ENCODE peak calls at places on chromosomes 4 and X, in four cellular contexts. H is tibial nerve, R is astrocyte of the spinal cord, A is choroid plexus epithelial cell. D is an unnamed sample.

GRCh38 chr4:153724606-153725005 is 35.2 kb downstream of the RNF175 start:
- DNase-seq in R (no peak), A (no peak), H (no peak), D (no peak)

GRCh38 chr4:77433102-77433733 is 172.4 kb upstream of the CXCL13 start:
- DNase-seq in H (peak; percentile 7), A (peak; percentile 61), R (peak; percentile 43), D (peak; percentile 34)

GRCh38 chrX:104166735-104167436 is 633 bp downstream of the FAM199X start:
- DNase-seq in A (no peak), H (peak; percentile 7), R (no peak), D (peak; percentile 2)

GRCh38 chr4:134807231-134807745 is 605.7 kb upstream of the PABPC4L start:
- DNase-seq in R (no peak), H (no peak), A (peak; percentile 6), D (no peak)

GRCh38 chrX:17697191-17697590 is 40.1 kb upstream of the SCML1 start:
- DNase-seq in A (peak; percentile 58), R (no peak), H (no peak), D (peak; percentile 18)

GRCh38 chrX:149392896-149393295 is 112.2 kb downstream of the IDS start:
- DNase-seq in H (no peak), A (peak; percentile 1), R (no peak), D (no peak)

GRCh38 chr4:113292371-113293042 is 243.1 kb downstream of the ANK2 start:
- DNase-seq in H (no peak), R (peak; percentile 66), A (peak; percentile 61), D (peak; percentile 79)

GRCh38 chrX:25013593-25014365 is 2.0 kb downstream of the ARX start:
- DNase-seq in H (no peak), A (no peak), R (no peak), D (no peak)

GRCh38 chr4:62952366-62952765 is 1456.9 kb downstream of the TECRL start:
- DNase-seq in H (no peak), A (no peak), R (no peak), D (no peak)

GRCh38 chr4:129113438-129113837 is 17.5 kb downstream of the C4orf33 start:
- DNase-seq in A (no peak), H (no peak), R (no peak), D (no peak)

GRCh38 chr4:162116085-162116784 is 47.6 kb downstream of the FSTL5 start:
- DNase-seq in A (no peak), R (no peak), H (no peak), D (no peak)

GRCh38 chr4:71195932-71196331 is 142.9 kb upstream of the SLC4A4 start:
- DNase-seq in A (peak; percentile 14), R (peak; percentile 56), H (no peak), D (peak; percentile 14)

GRCh38 chr4:71202703-71203102 is 136.1 kb upstream of the SLC4A4 start:
- DNase-seq in R (peak; percentile 44), A (no peak), H (no peak), D (peak; percentile 59)

GRCh38 chr4:71201817-71202576 is 136.8 kb upstream of the SLC4A4 start:
- DNase-seq in A (no peak), R (no peak), H (no peak), D (no peak)

GRCh38 chr4:71200944-71201533 is 137.8 kb upstream of the SLC4A4 start:
- DNase-seq in R (no peak), H (no peak), A (no peak), D (no peak)

GRCh38 chr4:71198958-71199357 is 139.9 kb upstream of the SLC4A4 start:
- DNase-seq in H (no peak), A (no peak), R (no peak), D (peak; percentile 28)
- H3K4me3 ChIP-seq in H (no peak overlapping the region), A (no peak overlapping the region), R (no peak overlapping the region), D (no peak overlapping the region)

DNA sequence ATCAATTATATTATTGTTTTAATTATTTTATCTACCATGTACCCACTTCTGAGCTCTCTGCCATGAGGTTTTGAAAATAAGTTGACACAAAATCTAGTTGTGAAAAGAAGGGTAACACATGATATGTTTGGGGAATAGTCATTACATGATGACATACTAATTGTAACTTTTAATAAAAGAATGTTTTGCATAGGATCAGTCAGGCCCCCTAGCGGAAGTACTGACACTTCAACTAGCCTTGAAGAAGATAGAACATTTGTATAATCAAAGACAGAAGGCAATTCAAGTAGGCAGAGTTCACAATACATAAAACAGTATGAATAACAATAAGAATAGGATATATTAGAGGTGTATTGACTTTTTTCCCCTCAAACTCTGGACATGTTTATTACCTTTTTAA is 1191.0 kb upstream of the AGA start:
- DNase-seq in H (no peak), A (no peak), R (no peak), D (no peak)
- TF ChIP-seq CTCF in H (no peak), A (no peak), R (no peak), D (no peak)

GRCh38 chr4:38365261-38365660 is 298.7 kb upstream of the KLF3 start:
- DNase-seq in H (no peak), R (no peak), A (no peak), D (no peak)

GRCh38 chr4:38366997-38367396 is 297.0 kb upstream of the KLF3 start:
- DNase-seq in H (no peak), R (no peak), A (no peak), D (no peak)

GRCh38 chr4:38365748-38366310 is 298.2 kb upstream of the KLF3 start:
- DNase-seq in H (no peak), R (no peak), A (no peak), D (no peak)

GRCh38 chr4:38367642-38368189 is 296.3 kb upstream of the KLF3 start:
- DNase-seq in H (no peak), R (no peak), A (no peak), D (no peak)

DNA sequence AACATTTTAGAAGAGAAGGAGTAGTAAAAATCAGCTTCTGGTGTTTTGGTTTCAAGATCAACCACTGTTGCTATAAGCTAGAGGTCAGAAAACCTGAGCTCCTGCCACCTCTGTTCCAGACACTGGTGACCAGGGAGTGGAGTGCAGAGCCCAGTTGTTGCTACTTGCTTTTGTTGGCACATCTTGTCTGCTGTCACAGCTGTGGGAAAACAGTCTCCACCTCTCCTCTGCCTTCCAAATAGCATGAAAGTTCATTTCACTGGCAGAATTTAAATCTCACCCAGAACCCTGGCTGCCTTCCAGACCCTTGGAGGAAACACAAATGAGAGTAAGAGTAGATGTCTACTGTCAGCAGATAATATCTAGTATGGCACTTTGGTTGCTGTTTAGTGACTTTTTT is 297.5 kb upstream of the KLF3 start:
- DNase-seq in R (no peak), A (no peak), H (peak; percentile 36), D (no peak)
- H3K4me3 ChIP-seq in R (no peak overlapping the region), A (no peak overlapping the region), H (no peak overlapping the region), D (no peak overlapping the region)

GRCh38 chrX:47958943-47959342 is 44.8 kb downstream of the ZNF182 start:
- DNase-seq in A (peak; percentile 44), R (no peak), H (no peak), D (peak; percentile 7)
- TF ChIP-seq CTCF in A (peak; percentile 57), R (no peak), H (no peak), D (peak; percentile 37)

DNA sequence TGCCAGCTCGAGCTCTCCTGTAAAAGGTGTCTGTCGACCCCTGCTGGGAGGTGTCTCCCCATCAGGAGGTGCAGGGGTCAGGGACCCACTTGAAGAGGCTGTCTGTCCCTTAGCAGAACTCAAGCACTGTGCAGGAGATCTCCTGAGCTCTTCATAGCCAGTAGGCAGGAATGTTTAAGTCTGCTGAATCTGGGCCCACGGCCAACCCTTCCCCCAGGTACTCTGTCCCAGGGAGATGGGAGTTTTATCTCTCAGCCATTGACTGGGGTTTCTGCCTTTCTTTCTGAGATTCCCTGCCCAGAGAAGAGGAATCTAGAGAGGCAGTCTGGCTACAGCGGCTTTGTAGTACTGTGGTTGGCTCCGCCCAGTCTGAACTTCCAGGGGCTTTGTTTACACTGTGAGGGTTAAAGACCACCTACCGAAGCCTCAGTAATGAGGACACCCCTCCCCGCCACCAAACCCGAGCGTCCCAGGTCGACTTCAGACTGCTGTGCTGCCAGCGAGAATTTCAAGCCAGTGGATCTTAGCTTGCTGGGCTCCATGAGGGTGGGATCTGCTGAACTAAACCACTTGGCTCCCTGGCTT is 1383.0 kb upstream of the TENM3 start:
- DNase-seq in H (no peak), A (no peak), R (no peak), D (no peak)
- H3K4me3 ChIP-seq in H (no peak overlapping the region), A (no peak overlapping the region), R (no peak overlapping the region), D (no peak overlapping the region)

DNA sequence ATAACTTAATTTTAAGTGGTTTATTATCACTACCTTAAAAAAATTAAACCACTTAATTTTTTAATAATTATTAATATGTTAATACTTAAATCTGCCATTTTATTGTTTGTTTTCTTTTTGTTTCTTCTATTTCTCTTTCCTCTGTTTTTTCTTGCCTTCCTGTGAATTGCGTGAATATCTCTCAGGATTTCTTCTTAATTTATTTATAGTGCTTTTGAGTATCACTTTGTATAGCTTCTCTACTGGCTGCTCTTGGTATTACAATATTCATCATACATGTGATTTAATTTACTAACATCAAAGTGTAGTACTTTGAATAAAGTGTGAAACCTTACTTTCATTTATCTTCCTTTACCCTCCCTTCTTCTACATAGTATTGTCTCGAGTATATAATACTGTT is 349.5 kb upstream of the CPXCR1 start:
- DNase-seq in A (no peak), H (no peak), R (no peak), D (no peak)
- TF ChIP-seq CTCF in A (no peak), H (no peak), R (no peak), D (no peak)

GRCh38 chrX:48814722-48815121 is 11.6 kb upstream of the ERAS start:
- DNase-seq in A (no peak), H (no peak), R (no peak), D (no peak)

GRCh38 chrX:48815266-48815665 is 11.0 kb upstream of the ERAS start:
- DNase-seq in H (no peak), R (no peak), A (no peak), D (no peak)

GRCh38 chrX:48818098-48818497 is 8.2 kb upstream of the ERAS start:
- DNase-seq in R (no peak), A (no peak), H (no peak), D (no peak)

GRCh38 chrX:48813605-48814004 is 11.7 kb downstream of the HDAC6 start:
- DNase-seq in A (no peak), H (no peak), R (no peak), D (no peak)

GRCh38 chrX:48816014-48816810 is 10.1 kb upstream of the ERAS start:
- DNase-seq in A (no peak), R (no peak), H (no peak), D (no peak)
- H3K4me3 ChIP-seq in A (no peak overlapping the region), R (no peak overlapping the region), H (no peak overlapping the region), D (no peak overlapping the region)

GRCh38 chr4:138576684-138577083 is 334.5 kb upstream of the SLC7A11 start:
- DNase-seq in H (no peak), R (peak; percentile 51), A (peak; percentile 80), D (peak; percentile 61)
- TF ChIP-seq CTCF in H (no peak), R (peak; percentile 52), A (peak; percentile 71), D (peak; percentile 64)

GRCh38 chr4:75630932-75631320 is 598 bp upstream of the CDKL2 start:
- DNase-seq in R (no peak), A (no peak), H (no peak), D (no peak)
- H3K4me3 ChIP-seq in R (peak overlapping the region; percentile 67), A (peak overlapping the region; percentile 80), H (peak overlapping the region; percentile 41), D (peak overlapping the region; percentile 73)

GRCh38 chr4:61614256-61614655 is 414.1 kb downstream of the ADGRL3 start:
- DNase-seq in R (peak; percentile 27), H (no peak), A (peak; percentile 10), D (no peak)

GRCh38 chr4:61619528-61619927 is 419.4 kb downstream of the ADGRL3 start:
- DNase-seq in H (no peak), A (peak; percentile 48), R (peak; percentile 1), D (no peak)
- TF ChIP-seq CTCF in H (no peak), A (peak; percentile 61), R (peak; percentile 35), D (no peak)